ENCODE peak calls at places on chromosomes 11 and 22, in five cellular contexts. W, D, P, B and I are unnamed samples.

GRCh38 chr11:73645972-73646631 is at the start of gene PLEKHB1:
- DNase-seq in P (no peak), B (no peak), W (no peak), D (no peak), I (peak)

GRCh38 chr11:14052198-14052597 is 89.7 kb downstream of the SPON1 start:
- DNase-seq in W (no peak), D (no peak), B (no peak), P (no peak), I (no peak)

GRCh38 chr22:20312396-20313191 is 7.3 kb downstream of the DGCR6L start:
- DNase-seq in P (no peak), B (no peak), D (no peak), W (no peak), I (peak)

GRCh38 chr11:8566613-8567210 is 27.3 kb downstream of the STK33 start:
- DNase-seq in D (no peak), P (no peak), W (no peak), B (peak), I (peak)

GRCh38 chr11:59766542-59766941 is 11.4 kb downstream of the STX3 start:
- DNase-seq in W (no peak), B (no peak), P (no peak), D (no peak), I (peak)

GRCh38 chr22:42425337-42425988 is 6.7 kb downstream of the NFAM1 start:
- DNase-seq in D (no peak), B (no peak), P (no peak), W (no peak), I (no peak)

GRCh38 chr11:59152312-59152967 is 9.8 kb downstream of the FAM111A start:
- DNase-seq in P (no peak), B (no peak), W (no peak), D (no peak), I (no peak)

GRCh38 chr11:32005786-32006406 is 85.0 kb upstream of the RCN1 start:
- DNase-seq in P (no peak), D (no peak), B (no peak), W (no peak), I (no peak)

GRCh38 chr11:36574486-36574885 is 6.7 kb downstream of the RAG1 start:
- DNase-seq in D (no peak), W (no peak), P (no peak), B (no peak), I (no peak)

GRCh38 chr11:24093410-24093809 is 403.4 kb upstream of the LUZP2 start:
- DNase-seq in D (no peak), W (no peak), P (no peak), B (no peak), I (no peak)

GRCh38 chr22:42837556-42837955 is 19.5 kb downstream of the ARFGAP3 start:
- DNase-seq in B (no peak), W (no peak), D (no peak), P (no peak), I (no peak)

GRCh38 chr11:104146421-104146820 is 17.5 kb downstream of the PDGFD start:
- DNase-seq in D (no peak), P (no peak), W (no peak), B (no peak), I (no peak)

GRCh38 chr11:11777897-11778296 is 63.9 kb upstream of the USP47 start:
- DNase-seq in P (no peak), D (no peak), W (no peak), B (no peak), I (no peak)

GRCh38 chr11:38950882-38951281 is 2352.8 kb upstream of the RAG2 start:
- DNase-seq in W (no peak), P (no peak), B (no peak), D (no peak), I (no peak)

GRCh38 chr11:121426476-121427454 is 25.3 kb upstream of the SORL1 start:
- DNase-seq in B (no peak), W (no peak), P (no peak), D (no peak), I (peak)

GRCh38 chr11:111631666-111632039 is 29.4 kb downstream of the SIK2 start:
- DNase-seq in D (no peak), P (no peak), B (no peak), W (no peak), I (no peak)

GRCh38 chr11:109644158-109644557 is 222.2 kb downstream of the C11orf87 start:
- DNase-seq in W (no peak), P (no peak), D (no peak), B (no peak), I (no peak)

GRCh38 chr11:101686514-101686913 is 102.7 kb upstream of the TRPC6 start:
- DNase-seq in W (no peak), P (no peak), B (no peak), D (no peak), I (no peak)

GRCh38 chr11:17989306-17989705 is 23.5 kb downstream of the SERGEF start:
- DNase-seq in B (no peak), D (no peak), W (no peak), P (no peak), I (no peak)

DNA sequence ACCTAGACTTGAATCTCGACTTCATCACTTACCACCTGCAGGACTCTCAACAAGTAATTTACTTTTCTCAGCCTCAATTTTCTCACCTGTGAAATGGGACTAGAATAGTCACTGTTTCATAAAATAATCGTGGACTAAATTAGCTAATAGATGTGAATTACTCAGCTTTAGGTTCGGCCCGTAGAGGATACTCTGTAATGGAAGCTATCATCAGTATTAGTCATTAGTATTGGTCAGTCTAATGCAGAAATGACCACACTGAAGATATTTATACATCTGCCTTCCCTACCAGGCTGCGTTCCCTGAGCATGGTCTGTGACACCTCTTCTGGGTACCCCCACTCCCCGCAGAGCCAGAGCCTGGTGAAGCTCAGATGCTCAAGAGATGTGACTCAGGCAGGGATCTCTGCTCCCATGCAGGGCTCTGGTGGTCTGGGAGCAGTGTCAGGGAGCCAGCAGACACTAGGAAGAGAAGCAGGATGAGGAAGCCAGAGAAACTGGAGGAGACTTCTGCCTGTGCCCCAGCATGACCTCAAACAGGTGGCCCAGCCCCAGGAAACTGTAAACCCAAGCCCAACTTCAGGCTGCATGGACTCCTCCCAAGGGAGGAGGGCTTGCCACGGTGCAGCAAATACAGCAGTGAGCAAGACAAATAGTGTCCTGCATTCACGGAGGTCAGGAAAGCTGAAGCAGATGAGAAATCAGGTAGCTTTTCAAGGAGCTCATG is 88.0 kb upstream of the E2F8 start:
- DNase-seq in B (no peak), D (no peak), P (no peak), W (no peak), I (no peak)
- TF ChIP-seq TAF1 in B (no peak), D (no peak), P (no peak), W (no peak), I (no peak)

DNA sequence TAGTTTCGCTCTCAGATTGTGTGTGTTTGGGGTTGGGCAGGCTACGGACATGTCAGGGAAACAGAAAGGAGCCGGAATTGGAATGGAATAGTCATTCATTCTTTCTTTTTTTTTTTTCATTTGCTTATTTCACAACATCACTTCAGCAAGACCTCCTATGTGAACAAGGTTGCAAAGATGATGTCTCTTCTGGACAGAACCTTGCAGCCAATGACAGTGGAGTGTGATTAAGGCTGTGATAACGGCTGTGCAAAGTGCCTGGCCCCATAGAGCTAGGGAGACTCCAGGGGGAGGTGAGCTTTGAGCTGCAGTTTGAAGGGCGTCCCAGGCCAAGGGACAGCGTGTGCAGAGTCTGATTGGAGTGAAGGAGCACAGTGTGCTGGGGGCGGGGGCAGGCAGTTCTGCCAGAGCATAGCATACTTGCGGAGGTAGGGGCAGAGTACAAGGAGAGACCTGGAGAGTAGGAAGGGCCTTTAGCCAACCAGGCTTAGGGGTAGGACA is 3.4 kb downstream of the TIGD3 start:
- DNase-seq in P (no peak), D (no peak), B (no peak), W (no peak), I (peak)
- TF ChIP-seq POLR2A in P (no peak), D (no peak), B (no peak), W (no peak), I (no peak)

GRCh38 chr22:23553438-23553837 is 26.7 kb downstream of the IGLL1 start:
- DNase-seq in P (no peak), W (no peak), D (no peak), B (no peak), I (no peak)
- TF ChIP-seq TAF1 in P (no peak), W (no peak), D (no peak), B (no peak), I (no peak)

GRCh38 chr11:63839508-63840355 is 822 bp downstream of the MARK2 start:
- DNase-seq in P (no peak), B (no peak), W (no peak), D (no peak), I (peak)

GRCh38 chr11:63838150-63838681 is 694 bp upstream of the MARK2 start:
- DNase-seq in B (peak), W (no peak), P (no peak), D (no peak), I (no peak)

GRCh38 chr11:63837719-63838118 is 1.2 kb upstream of the MARK2 start:
- DNase-seq in D (no peak), P (no peak), W (no peak), B (no peak), I (no peak)

GRCh38 chr11:63840356-63841060 is 1.6 kb downstream of the MARK2 start:
- DNase-seq in B (no peak), D (no peak), W (no peak), P (no peak), I (no peak)

GRCh38 chr11:63838682-63839507 is at the start of gene MARK2:
- DNase-seq in B (peak), W (peak), D (peak), P (peak), I (peak)
- TF ChIP-seq POLR2A in B (peak), W (no peak), D (no peak), P (peak), I (peak)

DNA sequence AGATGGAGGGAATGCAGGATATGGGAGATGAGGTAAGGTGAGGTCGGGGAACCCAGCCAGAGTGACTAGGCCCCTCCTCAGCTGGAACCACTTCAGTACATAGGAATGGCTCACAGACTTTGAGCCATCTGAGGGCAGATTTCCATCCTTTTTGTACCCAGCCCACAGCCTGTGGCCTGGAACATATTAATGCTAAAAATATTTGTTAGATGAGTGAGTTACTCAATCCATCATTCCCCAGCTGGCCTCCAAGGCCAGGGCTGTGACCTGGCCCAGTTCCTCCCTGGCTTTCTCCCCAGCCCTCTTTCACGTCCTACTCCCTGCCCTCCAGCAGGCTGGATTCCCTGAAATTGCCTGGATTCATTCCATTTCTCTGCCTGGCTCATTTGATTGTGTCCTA is 57.2 kb upstream of the PRDM11 start:
- DNase-seq in B (no peak), P (no peak), D (no peak), W (no peak), I (no peak)
- TF ChIP-seq TAF1 in B (no peak), P (no peak), D (no peak), W (no peak), I (no peak)

DNA sequence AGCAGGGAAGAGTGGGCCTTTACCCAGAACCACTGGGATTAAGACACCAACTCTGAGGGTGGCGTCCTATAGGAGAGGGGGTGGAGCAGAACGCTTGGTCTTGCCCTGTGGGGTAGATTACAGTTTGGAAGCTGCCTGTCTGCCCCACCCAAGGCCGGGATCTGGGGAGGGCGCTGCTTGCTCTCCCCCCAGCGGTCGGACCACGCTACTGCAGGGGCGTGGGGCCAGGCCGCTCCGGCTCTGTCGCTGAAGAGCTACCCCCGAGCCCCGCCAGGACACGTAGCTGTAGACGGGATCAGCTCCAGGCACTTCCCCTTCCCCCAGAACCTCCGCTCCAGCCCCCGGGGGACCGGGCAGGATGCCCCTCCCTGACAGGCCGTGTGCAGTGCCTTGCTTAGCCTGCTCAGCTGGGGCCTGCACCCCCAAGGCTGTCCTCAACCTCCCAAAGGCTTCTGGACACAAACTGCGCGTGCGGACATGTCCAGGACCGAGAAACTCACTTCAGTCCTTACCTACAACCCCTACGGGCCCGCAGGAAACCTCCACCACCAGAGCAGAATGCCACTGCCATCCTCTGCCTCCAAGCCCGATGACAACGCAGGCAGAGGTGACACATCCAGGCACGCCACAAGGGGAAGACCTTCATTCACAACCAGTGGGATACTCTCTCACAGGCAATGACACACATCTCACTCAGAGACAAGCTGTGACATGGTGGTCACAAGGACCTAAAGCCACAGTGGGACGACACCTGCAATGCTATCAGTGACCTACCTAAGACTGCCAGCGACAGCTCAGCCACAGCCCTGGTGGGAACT is 3.6 kb downstream of the AHNAK start:
- DNase-seq in B (peak), W (peak), P (peak), D (no peak), I (peak)
- TF ChIP-seq POLR2A in B (no peak), W (no peak), P (no peak), D (no peak), I (no peak)